ENCODE peak calls at places on chromosomes 7 and 10, in nine cellular contexts. A is SJSA1; U is fibroblast of pulmonary artery; V is activated CD4-positive, alpha-beta T cell treated with anti-CD3 and anti-CD28 coated beads, Interleukin-2, amount 50 U/mL, for 24 hours; W is CD8-positive, alpha-beta T cell; B is central memory CD8-positive, alpha-beta T cell; D is HEK293T; X is iris pigment epithelial cell; K is NCI-H1694 treated with DMSO at 0.1 percent for 48 hours. H is an unnamed sample.

GRCh38 chr10:94459385-94459784 is 57.0 kb downstream of the TBC1D12 start:
- DNase-seq in V (no peak), X (no peak), K (no peak), A (no peak), B (no peak), D (no peak), W (no peak), U (no peak), H (no peak)

GRCh38 chr10:62268027-62268398 is 631 bp downstream of the RTKN2 start:
- DNase-seq in K (no peak), A (no peak), U (no peak), D (peak), X (no peak), B (no peak), W (no peak), V (no peak), H (no peak)

GRCh38 chr10:77946084-77946483 is 19.5 kb upstream of the DLG5 start:
- DNase-seq in K (no peak), W (no peak), A (peak), B (no peak), D (no peak), X (no peak), U (peak), V (no peak), H (no peak)

GRCh38 chr10:57849726-57850357 is 417.9 kb downstream of the IPMK start:
- DNase-seq in X (peak), D (no peak), B (no peak), K (no peak), A (no peak), V (no peak), U (peak), W (no peak), H (no peak)

GRCh38 chr10:112915590-112916572 is 34.2 kb upstream of the TCF7L2 start:
- DNase-seq in V (no peak), U (no peak), X (peak), B (no peak), W (no peak), A (peak), K (no peak), D (no peak), H (no peak)

GRCh38 chr10:43133196-43133808 is 4.9 kb upstream of the CSGALNACT2 start:
- DNase-seq in K (no peak), W (no peak), X (no peak), U (no peak), D (no peak), B (no peak), V (no peak), A (no peak), H (no peak)

GRCh38 chr10:70736470-70736982 is 48.7 kb downstream of the TBATA start:
- DNase-seq in V (no peak), K (no peak), B (no peak), X (no peak), A (no peak), D (no peak), U (no peak), W (no peak), H (no peak)

GRCh38 chr7:2924866-2925840 is 81.0 kb upstream of the GNA12 start:
- DNase-seq in U (peak), B (no peak), D (no peak), K (peak), V (no peak), X (no peak), A (no peak), W (no peak), H (no peak)

GRCh38 chr7:151852486-151853396 is 24.2 kb downstream of the PRKAG2 start:
- DNase-seq in X (no peak), D (no peak), W (no peak), V (no peak), B (no peak), U (no peak), A (no peak), K (no peak), H (no peak)

GRCh38 chr10:3445688-3446087 is 273.1 kb upstream of the PITRM1 start:
- DNase-seq in A (peak), V (no peak), K (no peak), B (no peak), U (no peak), X (peak), D (no peak), W (no peak), H (no peak)

GRCh38 chr10:68156373-68157185 is 47.3 kb downstream of the MYPN start:
- DNase-seq in X (peak), B (peak), W (peak), U (peak), K (peak), D (peak), V (peak), A (peak), H (peak)

GRCh38 chr10:105963450-105963849 is 1201.1 kb downstream of the SORCS1 start:
- DNase-seq in V (no peak), W (no peak), U (no peak), D (no peak), X (no peak), K (no peak), B (no peak), A (no peak), H (no peak)

GRCh38 chr7:54076619-54077018 is 465.6 kb upstream of the VSTM2A start:
- DNase-seq in A (no peak), B (no peak), W (no peak), D (no peak), X (no peak), V (no peak), K (no peak), U (no peak), H (no peak)

GRCh38 chr10:132643709-132644543 is 106.3 kb downstream of the INPP5A start:
- DNase-seq in A (no peak), W (no peak), D (no peak), X (no peak), K (no peak), U (no peak), V (no peak), B (no peak), H (peak)

GRCh38 chr10:96873756-96874467 is 41.8 kb downstream of the LCOR start:
- DNase-seq in D (no peak), B (no peak), K (no peak), U (no peak), W (no peak), X (no peak), A (no peak), V (no peak), H (no peak)

GRCh38 chr10:87093461-87094372 is 926 bp downstream of the GLUD1 start:
- DNase-seq in X (peak), A (peak), B (peak), V (peak), W (peak), U (peak), K (no peak), D (peak), H (peak)

GRCh38 chr10:68992721-68993440 is 4.3 kb downstream of the KIFBP start:
- DNase-seq in K (no peak), B (no peak), A (peak), V (no peak), W (no peak), X (peak), D (no peak), U (peak), H (no peak)

GRCh38 chr10:101938316-101939272 is 95.0 kb upstream of the KCNIP2 start:
- DNase-seq in D (no peak), U (peak), B (no peak), K (no peak), W (no peak), A (peak), X (peak), V (no peak), H (no peak)